ENCODE peak calls at places on chromosome 22, in four cellular contexts. G is germinal center; L is stimulated activated CD4-positive, alpha-beta T cell treated with anti-CD3 and anti-CD28 coated beads, Interleukin-4, amount 100 ng/mL, for 48 hours; P is CD4-positive, CD25-positive, alpha-beta regulatory T cell. X is an unnamed sample.

GRCh38 chr22:27868738-27869282 is 50.2 kb downstream of the PITPNB start:
- DNase-seq in G (no peak), L (no peak), P (no peak), X (no peak)

GRCh38 chr22:50009251-50009650 is 3.3 kb downstream of the IL17REL start:
- DNase-seq in G (no peak), L (no peak), P (no peak), X (no peak)

GRCh38 chr22:41776381-41776780 is 24.1 kb upstream of the CCDC134 start:
- DNase-seq in G (no peak), L (no peak), P (no peak), X (no peak)

GRCh38 chr22:48068323-48068722 is 1305.9 kb downstream of the TBC1D22A start:
- DNase-seq in G (no peak), L (no peak), P (no peak), X (no peak)

GRCh38 chr22:37017356-37017755 is 1.9 kb downstream of the TST start:
- DNase-seq in G (no peak), L (no peak), P (no peak), X (no peak)

GRCh38 chr22:31337178-31337577 is 9.0 kb downstream of the PATZ1 start:
- DNase-seq in G (no peak), L (no peak), P (no peak), X (no peak)

GRCh38 chr22:49150801-49151221 is 676.9 kb downstream of the BRD1 start:
- DNase-seq in G (no peak), L (no peak), P (no peak), X (no peak)

GRCh38 chr22:19448739-19449421 is 1.4 kb upstream of the C22orf39 start:
- DNase-seq in G (no peak), L (peak), P (no peak), X (no peak)

GRCh38 chr22:24801906-24802504 is 4.0 kb upstream of the SGSM1 start:
- DNase-seq in G (no peak), L (peak), P (no peak), X (no peak)

GRCh38 chr22:40244586-40244985 is 66.9 kb downstream of the TNRC6B start:
- DNase-seq in G (no peak), L (no peak), P (no peak), X (no peak)

GRCh38 chr22:28341001-28341400 is 338.6 kb downstream of the TTC28 start:
- DNase-seq in G (no peak), L (no peak), P (no peak), X (no peak)

GRCh38 chr22:38202437-38203089 is 769 bp downstream of the MAFF start:
- DNase-seq in G (no peak), L (peak), P (peak), X (no peak)

GRCh38 chr22:39182478-39183030 is 30.1 kb upstream of the CBX7 start:
- DNase-seq in G (no peak), L (no peak), P (no peak), X (no peak)

GRCh38 chr22:26065847-26066246 is 103.4 kb upstream of the SEZ6L start:
- DNase-seq in G (no peak), L (no peak), P (no peak), X (no peak)

GRCh38 chr22:38244106-38244505 is 28.7 kb downstream of the TMEM184B start:
- DNase-seq in G (no peak), L (no peak), P (no peak), X (no peak)

GRCh38 chr22:48940988-48941902 is 886.4 kb downstream of the BRD1 start:
- DNase-seq in G (no peak), L (no peak), P (no peak), X (no peak)

GRCh38 chr22:37904572-37905533 is 1.2 kb upstream of the MICALL1 start:
- DNase-seq in G (no peak), L (no peak), P (no peak), X (no peak)

GRCh38 chr22:40040927-40041326 is 46.2 kb downstream of the FAM83F start:
- DNase-seq in G (no peak), L (no peak), P (no peak), X (peak)

GRCh38 chr22:17074648-17075002 is 10.2 kb upstream of the IL17RA start:
- DNase-seq in G (no peak), L (no peak), P (no peak), X (no peak)

GRCh38 chr22:36257308-36257707 is 4.4 kb downstream of the APOL1 start:
- DNase-seq in G (no peak), L (no peak), P (no peak), X (no peak)

GRCh38 chr22:41863472-41863871 is 30.6 kb downstream of the SREBF2 start:
- DNase-seq in G (no peak), L (no peak), P (no peak), X (no peak)

GRCh38 chr22:35860087-35860733 is 142.5 kb downstream of the APOL5 start:
- DNase-seq in G (no peak), L (no peak), P (no peak), X (no peak)

GRCh38 chr22:41308544-41308947 is 7.2 kb downstream of the ZC3H7B start:
- DNase-seq in G (no peak), L (no peak), P (no peak), X (no peak)

GRCh38 chr22:29205598-29206371 is at the start of gene EMID1:
- DNase-seq in G (no peak), L (peak), P (no peak), X (no peak)

GRCh38 chr22:26660961-26661578 is 3.7 kb downstream of the MIAT start:
- DNase-seq in G (no peak), L (no peak), P (no peak), X (no peak)

GRCh38 chr22:30205281-30206115 is 41.1 kb downstream of the LIF start:
- DNase-seq in G (no peak), L (no peak), P (no peak), X (no peak)

GRCh38 chr22:17770180-17771077 is 3.8 kb downstream of the BID start:
- DNase-seq in G (no peak), L (no peak), P (no peak), X (no peak)

GRCh38 chr22:27507066-27507715 is 294.4 kb downstream of the MN1 start:
- DNase-seq in G (no peak), L (no peak), P (no peak), X (no peak)

GRCh38 chr22:49693848-49694247 is 133.8 kb downstream of the BRD1 start:
- DNase-seq in G (no peak), L (no peak), P (no peak), X (no peak)

GRCh38 chr22:46290843-46291785 is 5.6 kb upstream of the GTSE1 start:
- DNase-seq in G (no peak), L (no peak), P (no peak), X (no peak)

GRCh38 chr22:36162127-36163034 is 1.8 kb upstream of the APOL3 start:
- DNase-seq in G (no peak), L (no peak), P (peak), X (peak)

GRCh38 chr22:24822471-24822870 is 16.5 kb downstream of the SGSM1 start:
- DNase-seq in G (no peak), L (no peak), P (no peak), X (no peak)

GRCh38 chr22:44660051-44660830 is 41.8 kb upstream of the PRR5 start:
- DNase-seq in G (no peak), L (no peak), P (no peak), X (no peak)